ENCODE peak calls at places on chromosome 19, in six cellular contexts. One of them, this sample, is unnamed.

GRCh38 chr19:12834976-12835757 is 788 bp upstream of the RTBDN start:
- DNase-seq in IMR-90: no peak
- DNase-seq in uterus: no peak
- DNase-seq in CD8-positive, alpha-beta T cell: no peak
- DNase-seq in NB4: no peak
- DNase-seq in H9: peak; percentile 73
- DNase-seq in this sample: no peak

GRCh38 chr19:5134683-5135082 is 165.8 kb downstream of the KDM4B start:
- DNase-seq in IMR-90: no peak
- DNase-seq in uterus: no peak
- DNase-seq in CD8-positive, alpha-beta T cell: no peak
- DNase-seq in NB4: no peak
- DNase-seq in H9: no peak
- DNase-seq in this sample: no peak

GRCh38 chr19:49161987-49162386 is 4.4 kb downstream of the TRPM4 start:
- DNase-seq in IMR-90: peak; percentile 63
- DNase-seq in uterus: no peak
- DNase-seq in CD8-positive, alpha-beta T cell: no peak
- DNase-seq in NB4: no peak
- DNase-seq in H9: no peak
- DNase-seq in this sample: no peak

GRCh38 chr19:33273881-33274662 is 28.3 kb downstream of the CEBPA start:
- DNase-seq in IMR-90: peak; percentile 84
- DNase-seq in uterus: peak; percentile 42
- DNase-seq in CD8-positive, alpha-beta T cell: no peak
- DNase-seq in NB4: peak; percentile 85
- DNase-seq in H9: no peak
- DNase-seq in this sample: peak; percentile 83

GRCh38 chr19:55273978-55274707 is 5.8 kb downstream of the HSPBP1 start:
- DNase-seq in IMR-90: no peak
- DNase-seq in uterus: no peak
- DNase-seq in CD8-positive, alpha-beta T cell: no peak
- DNase-seq in NB4: no peak
- DNase-seq in H9: no peak
- DNase-seq in this sample: no peak

GRCh38 chr19:1068111-1069001 is 1.4 kb downstream of the ARHGAP45 start:
- DNase-seq in IMR-90: no peak
- DNase-seq in uterus: no peak
- DNase-seq in CD8-positive, alpha-beta T cell: peak; percentile 78
- DNase-seq in NB4: peak; percentile 77
- DNase-seq in H9: no peak
- DNase-seq in this sample: peak; percentile 73

GRCh38 chr19:48842744-48843162 is 6.5 kb upstream of the HSD17B14 start:
- DNase-seq in IMR-90: peak; percentile 48
- DNase-seq in uterus: peak; percentile 57
- DNase-seq in CD8-positive, alpha-beta T cell: peak; percentile 34
- DNase-seq in NB4: peak; percentile 56
- DNase-seq in H9: peak; percentile 71
- DNase-seq in this sample: no peak

GRCh38 chr19:29680937-29681336 is 15.7 kb downstream of the PLEKHF1 start:
- DNase-seq in IMR-90: no peak
- DNase-seq in uterus: no peak
- DNase-seq in CD8-positive, alpha-beta T cell: no peak
- DNase-seq in NB4: no peak
- DNase-seq in H9: no peak
- DNase-seq in this sample: no peak

GRCh38 chr19:5298502-5298901 is 42.1 kb downstream of the PTPRS start:
- DNase-seq in IMR-90: no peak
- DNase-seq in uterus: no peak
- DNase-seq in CD8-positive, alpha-beta T cell: no peak
- DNase-seq in NB4: no peak
- DNase-seq in H9: no peak
- DNase-seq in this sample: no peak

GRCh38 chr19:2306971-2307370 is 983 bp downstream of the LINGO3 start:
- DNase-seq in IMR-90: no peak
- DNase-seq in uterus: no peak
- DNase-seq in CD8-positive, alpha-beta T cell: no peak
- DNase-seq in NB4: no peak
- DNase-seq in H9: no peak
- DNase-seq in this sample: no peak

GRCh38 chr19:35644206-35644986 is 2.9 kb downstream of the ETV2 start:
- DNase-seq in IMR-90: peak; percentile 88
- DNase-seq in uterus: peak; percentile 96
- DNase-seq in CD8-positive, alpha-beta T cell: peak; percentile 89
- DNase-seq in NB4: peak; percentile 92
- DNase-seq in H9: peak; percentile 99
- DNase-seq in this sample: peak; percentile 94

GRCh38 chr19:54312436-54313362 is at the start of gene LILRA5:
- DNase-seq in IMR-90: no peak
- DNase-seq in uterus: no peak
- DNase-seq in CD8-positive, alpha-beta T cell: no peak
- DNase-seq in NB4: peak; percentile 68
- DNase-seq in H9: no peak
- DNase-seq in this sample: peak; percentile 84

GRCh38 chr19:57096640-57097361 is 23.0 kb upstream of the USP29 start:
- DNase-seq in IMR-90: no peak
- DNase-seq in uterus: no peak
- DNase-seq in CD8-positive, alpha-beta T cell: no peak
- DNase-seq in NB4: no peak
- DNase-seq in H9: no peak
- DNase-seq in this sample: no peak

GRCh38 chr19:1132625-1133383 is 29.0 kb downstream of the GPX4 start:
- DNase-seq in IMR-90: no peak
- DNase-seq in uterus: no peak
- DNase-seq in CD8-positive, alpha-beta T cell: no peak
- DNase-seq in NB4: peak; percentile 67
- DNase-seq in H9: no peak
- DNase-seq in this sample: no peak

GRCh38 chr19:5434970-5435641 is 20.1 kb upstream of the ZNRF4 start:
- DNase-seq in IMR-90: peak; percentile 94
- DNase-seq in uterus: no peak
- DNase-seq in CD8-positive, alpha-beta T cell: no peak
- DNase-seq in NB4: no peak
- DNase-seq in H9: no peak
- DNase-seq in this sample: no peak

GRCh38 chr19:31980851-31981250 is 364.6 kb upstream of the ZNF507 start:
- DNase-seq in IMR-90: no peak
- DNase-seq in uterus: no peak
- DNase-seq in CD8-positive, alpha-beta T cell: no peak
- DNase-seq in NB4: no peak
- DNase-seq in H9: no peak
- DNase-seq in this sample: no peak

GRCh38 chr19:17784201-17785008 is 10.5 kb upstream of the B3GNT3 start:
- DNase-seq in IMR-90: peak; percentile 36
- DNase-seq in uterus: peak; percentile 50
- DNase-seq in CD8-positive, alpha-beta T cell: peak; percentile 61
- DNase-seq in NB4: peak; percentile 80
- DNase-seq in H9: peak; percentile 83
- DNase-seq in this sample: peak; percentile 67

GRCh38 chr19:35513231-35513974 is at the start of gene DMKN:
- DNase-seq in IMR-90: peak; percentile 58
- DNase-seq in uterus: no peak
- DNase-seq in CD8-positive, alpha-beta T cell: no peak
- DNase-seq in NB4: peak; percentile 26
- DNase-seq in H9: peak; percentile 61
- DNase-seq in this sample: no peak

GRCh38 chr19:18469245-18470107 is 31.5 kb upstream of the ISYNA1 start:
- DNase-seq in IMR-90: peak; percentile 66
- DNase-seq in uterus: peak; percentile 65
- DNase-seq in CD8-positive, alpha-beta T cell: peak; percentile 45
- DNase-seq in NB4: peak; percentile 72
- DNase-seq in H9: peak; percentile 85
- DNase-seq in this sample: no peak

GRCh38 chr19:11025006-11025405 is 64.2 kb downstream of the SMARCA4 start:
- DNase-seq in IMR-90: no peak
- DNase-seq in uterus: no peak
- DNase-seq in CD8-positive, alpha-beta T cell: no peak
- DNase-seq in NB4: no peak
- DNase-seq in H9: no peak
- DNase-seq in this sample: no peak

GRCh38 chr19:17107546-17108452 is 32.2 kb downstream of the MYO9B start:
- DNase-seq in IMR-90: peak; percentile 98
- DNase-seq in uterus: peak; percentile 96
- DNase-seq in CD8-positive, alpha-beta T cell: no peak
- DNase-seq in NB4: peak; percentile 95
- DNase-seq in H9: no peak
- DNase-seq in this sample: peak; percentile 98

GRCh38 chr19:33397536-33398360 is 24.2 kb downstream of the CEBPG start:
- DNase-seq in IMR-90: no peak
- DNase-seq in uterus: no peak
- DNase-seq in CD8-positive, alpha-beta T cell: no peak
- DNase-seq in NB4: no peak
- DNase-seq in H9: peak; percentile 68
- DNase-seq in this sample: peak; percentile 43

GRCh38 chr19:50043967-50044366 is 18.2 kb downstream of the ZNF473 start:
- DNase-seq in IMR-90: no peak
- DNase-seq in uterus: no peak
- DNase-seq in CD8-positive, alpha-beta T cell: no peak
- DNase-seq in NB4: no peak
- DNase-seq in H9: no peak
- DNase-seq in this sample: no peak

GRCh38 chr19:1223018-1223855 is 14.6 kb downstream of the CBARP start:
- DNase-seq in IMR-90: peak; percentile 42
- DNase-seq in uterus: no peak
- DNase-seq in CD8-positive, alpha-beta T cell: no peak
- DNase-seq in NB4: peak; percentile 71
- DNase-seq in H9: peak; percentile 81
- DNase-seq in this sample: no peak

GRCh38 chr19:17824339-17824738 is 3.0 kb upstream of the INSL3 start:
- DNase-seq in IMR-90: no peak
- DNase-seq in uterus: no peak
- DNase-seq in CD8-positive, alpha-beta T cell: no peak
- DNase-seq in NB4: no peak
- DNase-seq in H9: no peak
- DNase-seq in this sample: no peak

GRCh38 chr19:28636706-28637105 is 576.2 kb downstream of the UQCRFS1 start:
- DNase-seq in IMR-90: no peak
- DNase-seq in uterus: no peak
- DNase-seq in CD8-positive, alpha-beta T cell: no peak
- DNase-seq in NB4: no peak
- DNase-seq in H9: no peak
- DNase-seq in this sample: no peak

GRCh38 chr19:3623716-3624115 is 2.9 kb downstream of the CACTIN start:
- DNase-seq in IMR-90: no peak
- DNase-seq in uterus: no peak
- DNase-seq in CD8-positive, alpha-beta T cell: no peak
- DNase-seq in NB4: no peak
- DNase-seq in H9: no peak
- DNase-seq in this sample: no peak

GRCh38 chr19:3620817-3621547 is 5.6 kb downstream of the CACTIN start:
- DNase-seq in IMR-90: no peak
- DNase-seq in uterus: no peak
- DNase-seq in CD8-positive, alpha-beta T cell: no peak
- DNase-seq in NB4: no peak
- DNase-seq in H9: no peak
- DNase-seq in this sample: no peak

GRCh38 chr19:3622224-3622623 is 4.4 kb downstream of the CACTIN start:
- DNase-seq in IMR-90: no peak
- DNase-seq in uterus: no peak
- DNase-seq in CD8-positive, alpha-beta T cell: no peak
- DNase-seq in NB4: no peak
- DNase-seq in H9: no peak
- DNase-seq in this sample: no peak

GRCh38 chr19:3620145-3620816 is 6.3 kb downstream of the CACTIN start:
- DNase-seq in IMR-90: no peak
- DNase-seq in uterus: no peak
- DNase-seq in CD8-positive, alpha-beta T cell: no peak
- DNase-seq in NB4: no peak
- DNase-seq in H9: no peak
- DNase-seq in this sample: no peak

GRCh38 chr19:3621689-3622088 is 4.9 kb downstream of the CACTIN start:
- DNase-seq in IMR-90: no peak
- DNase-seq in uterus: no peak
- DNase-seq in CD8-positive, alpha-beta T cell: no peak
- DNase-seq in NB4: no peak
- DNase-seq in H9: no peak
- DNase-seq in this sample: no peak
- TF ChIP-seq CTCF in IMR-90: no peak
- TF ChIP-seq CTCF in uterus: no peak
- TF ChIP-seq CTCF in CD8-positive, alpha-beta T cell: no peak
- TF ChIP-seq CTCF in NB4: no peak
- TF ChIP-seq CTCF in H9: no peak
- TF ChIP-seq CTCF in this sample: no peak

DNA sequence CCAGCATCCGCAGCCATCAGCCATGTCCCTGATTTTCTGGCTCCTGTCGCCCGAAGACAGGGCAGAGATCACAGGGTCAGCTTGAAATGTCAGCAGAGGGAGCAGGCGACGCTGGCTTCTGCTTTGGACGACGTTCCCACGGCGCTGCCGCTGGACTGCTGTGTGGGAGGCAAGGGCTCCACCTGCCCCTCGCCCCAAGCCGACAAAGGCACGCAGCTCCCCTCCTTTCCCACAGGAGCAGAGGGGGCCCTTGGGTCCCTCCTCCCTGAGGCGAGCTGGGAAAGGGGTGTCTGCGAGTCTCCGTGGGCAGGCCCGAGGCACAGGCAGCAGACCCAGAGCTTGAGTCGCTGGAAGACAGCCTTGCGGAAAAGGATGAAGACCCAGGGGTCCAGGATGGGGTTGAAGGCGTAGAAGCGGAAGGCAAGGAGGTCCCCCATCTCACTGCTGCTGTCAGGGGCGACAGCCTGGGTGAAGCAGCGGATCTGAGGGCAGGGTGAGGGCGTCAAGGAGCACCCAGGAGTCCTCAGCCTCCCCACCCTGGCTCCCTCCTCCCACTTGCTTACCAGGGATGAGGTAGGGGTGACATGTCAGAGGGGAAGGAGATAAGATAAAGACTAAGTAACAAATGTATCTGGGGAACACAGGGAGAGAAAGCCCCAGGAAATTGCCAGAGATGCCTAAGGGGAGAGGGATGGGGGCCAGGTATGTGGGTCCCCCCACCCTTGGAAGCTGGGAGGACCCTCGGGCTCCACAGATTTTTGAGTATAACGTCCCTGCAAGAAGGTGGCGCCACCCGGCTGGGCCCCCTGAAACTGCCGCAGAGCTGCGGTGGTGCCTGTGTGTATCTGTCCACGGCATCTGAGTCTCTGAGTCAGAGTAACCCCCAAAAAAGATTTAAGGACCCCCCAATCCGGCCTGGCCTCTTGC is 3.4 kb downstream of the PTGIR start:
- DNase-seq in IMR-90: peak; percentile 11
- DNase-seq in uterus: no peak
- DNase-seq in CD8-positive, alpha-beta T cell: no peak
- DNase-seq in NB4: no peak
- DNase-seq in H9: no peak
- DNase-seq in this sample: peak; percentile 30
- TF ChIP-seq CTCF in IMR-90: no peak
- TF ChIP-seq CTCF in uterus: no peak
- TF ChIP-seq CTCF in CD8-positive, alpha-beta T cell: no peak
- TF ChIP-seq CTCF in NB4: peak; percentile 61
- TF ChIP-seq CTCF in H9: peak; percentile 57
- TF ChIP-seq CTCF in this sample: no peak

GRCh38 chr19:19644054-19644388 is 564 bp upstream of the GMIP start:
- DNase-seq in IMR-90: no peak
- DNase-seq in uterus: no peak
- DNase-seq in CD8-positive, alpha-beta T cell: no peak
- DNase-seq in NB4: no peak
- DNase-seq in H9: no peak
- DNase-seq in this sample: no peak
- TF ChIP-seq CTCF in IMR-90: no peak
- TF ChIP-seq CTCF in uterus: no peak
- TF ChIP-seq CTCF in CD8-positive, alpha-beta T cell: peak; percentile 33
- TF ChIP-seq CTCF in NB4: no peak
- TF ChIP-seq CTCF in H9: peak; percentile 2
- TF ChIP-seq CTCF in this sample: peak; percentile 55

GRCh38 chr19:14315433-14315832 is 65.8 kb upstream of the ADGRE5 start:
- DNase-seq in IMR-90: no peak
- DNase-seq in uterus: no peak
- DNase-seq in CD8-positive, alpha-beta T cell: no peak
- DNase-seq in NB4: no peak
- DNase-seq in H9: no peak
- DNase-seq in this sample: no peak
- TF ChIP-seq CTCF in IMR-90: no peak
- TF ChIP-seq CTCF in uterus: no peak
- TF ChIP-seq CTCF in CD8-positive, alpha-beta T cell: no peak
- TF ChIP-seq CTCF in NB4: peak; percentile 10
- TF ChIP-seq CTCF in H9: peak; percentile 28
- TF ChIP-seq CTCF in this sample: no peak

This sample was measured in CD14-positive monocyte.